ENCODE peak calls at places on chromosomes 7 and 10, in ten cellular contexts. O is body of pancreas, M is astrocyte of the spinal cord, W is cardiac muscle cell, I is PC-9, A is GM12878, L is HepG2, B is AG09309, Y is AG10803, R is upper lobe of right lung. D is an unnamed sample.

GRCh38 chr10:116567335-116567734 is 21.6 kb downstream of the PNLIP start:
- DNase-seq in O (no peak), M (no peak), W (no peak), I (no peak), A (no peak), L (no peak), B (no peak), Y (no peak), R (no peak), D (no peak)

GRCh38 chr10:55374060-55374459 is 573.0 kb upstream of the PCDH15 start:
- DNase-seq in O (no peak), M (no peak), W (no peak), I (no peak), A (no peak), L (peak), B (no peak), Y (no peak), R (no peak), D (no peak)

GRCh38 chr10:11414314-11415038 is 197.0 kb downstream of the USP6NL start:
- DNase-seq in O (no peak), M (no peak), W (no peak), I (no peak), A (no peak), L (no peak), B (no peak), Y (no peak), R (no peak), D (no peak)

GRCh38 chr10:62993121-62993520 is 140.0 kb upstream of the NRBF2 start:
- DNase-seq in O (no peak), M (peak), W (no peak), I (no peak), A (no peak), L (no peak), B (no peak), Y (peak), R (no peak), D (no peak)

GRCh38 chr10:93376372-93377296 is 105.5 kb downstream of the MYOF start:
- DNase-seq in O (peak), M (peak), W (peak), I (peak), A (peak), L (peak), B (peak), Y (peak), R (peak), D (peak)

GRCh38 chr10:48237856-48238250 is 36.6 kb downstream of the FRMPD2 start:
- DNase-seq in O (no peak), M (no peak), W (no peak), I (no peak), A (no peak), L (no peak), B (no peak), Y (no peak), R (no peak), D (no peak)

GRCh38 chr7:102286237-102287081 is at the start of gene SH2B2:
- DNase-seq in O (peak), M (peak), W (peak), I (peak), A (no peak), L (peak), B (no peak), Y (peak), R (peak), D (no peak)

GRCh38 chr10:12322583-12323131 is 26.7 kb upstream of the CAMK1D start:
- DNase-seq in O (no peak), M (no peak), W (no peak), I (no peak), A (no peak), L (peak), B (no peak), Y (no peak), R (no peak), D (no peak)

GRCh38 chr10:73209705-73210104 is 37.4 kb downstream of the DNAJC9 start:
- DNase-seq in O (no peak), M (peak), W (no peak), I (peak), A (no peak), L (no peak), B (peak), Y (peak), R (no peak), D (no peak)

GRCh38 chr7:130481898-130482297 is 10.0 kb upstream of the MEST start:
- DNase-seq in O (no peak), M (no peak), W (no peak), I (no peak), A (no peak), L (no peak), B (no peak), Y (peak), R (no peak), D (no peak)

GRCh38 chr7:30927559-30927958 is 15.9 kb downstream of the AQP1 start:
- DNase-seq in O (no peak), M (no peak), W (no peak), I (no peak), A (no peak), L (no peak), B (no peak), Y (no peak), R (peak), D (no peak)

GRCh38 chr10:71389768-71390434 is 6.8 kb upstream of the CDH23 start:
- DNase-seq in O (no peak), M (no peak), W (no peak), I (no peak), A (no peak), L (no peak), B (no peak), Y (no peak), R (no peak), D (no peak)

GRCh38 chr7:4616116-4616515 is 66.0 kb upstream of the FOXK1 start:
- DNase-seq in O (no peak), M (no peak), W (no peak), I (no peak), A (no peak), L (no peak), B (no peak), Y (no peak), R (no peak), D (no peak)

GRCh38 chr10:124678566-124679240 is 65.5 kb downstream of the FAM53B start:
- DNase-seq in O (no peak), M (no peak), W (no peak), I (no peak), A (no peak), L (no peak), B (no peak), Y (no peak), R (no peak), D (no peak)

GRCh38 chr7:1692500-1693418 is 22.7 kb downstream of the ELFN1 start:
- DNase-seq in O (peak), M (no peak), W (no peak), I (no peak), A (no peak), L (no peak), B (no peak), Y (no peak), R (peak), D (no peak)

GRCh38 chr7:25314094-25314708 is 85.9 kb upstream of the NPVF start:
- DNase-seq in O (peak), M (no peak), W (no peak), I (no peak), A (no peak), L (no peak), B (no peak), Y (no peak), R (no peak), D (no peak)

GRCh38 chr10:90674927-90675326 is 182.9 kb downstream of the HTR7 start:
- DNase-seq in O (no peak), M (peak), W (no peak), I (peak), A (no peak), L (no peak), B (peak), Y (peak), R (no peak), D (no peak)

GRCh38 chr10:37819797-37820196 is 37.6 kb downstream of the ZNF248 start:
- DNase-seq in O (no peak), M (no peak), W (no peak), I (no peak), A (no peak), L (no peak), B (no peak), Y (no peak), R (no peak), D (no peak)

GRCh38 chr7:71785216-71785615 is 626.9 kb downstream of the CALN1 start:
- DNase-seq in O (no peak), M (no peak), W (no peak), I (no peak), A (no peak), L (no peak), B (no peak), Y (no peak), R (no peak), D (no peak)
- TF ChIP-seq CTCF in O (no peak), M (no peak), W (no peak), I (no peak), A (no peak), L (no peak), B (no peak), Y (no peak), R (no peak), D (no peak)

DNA sequence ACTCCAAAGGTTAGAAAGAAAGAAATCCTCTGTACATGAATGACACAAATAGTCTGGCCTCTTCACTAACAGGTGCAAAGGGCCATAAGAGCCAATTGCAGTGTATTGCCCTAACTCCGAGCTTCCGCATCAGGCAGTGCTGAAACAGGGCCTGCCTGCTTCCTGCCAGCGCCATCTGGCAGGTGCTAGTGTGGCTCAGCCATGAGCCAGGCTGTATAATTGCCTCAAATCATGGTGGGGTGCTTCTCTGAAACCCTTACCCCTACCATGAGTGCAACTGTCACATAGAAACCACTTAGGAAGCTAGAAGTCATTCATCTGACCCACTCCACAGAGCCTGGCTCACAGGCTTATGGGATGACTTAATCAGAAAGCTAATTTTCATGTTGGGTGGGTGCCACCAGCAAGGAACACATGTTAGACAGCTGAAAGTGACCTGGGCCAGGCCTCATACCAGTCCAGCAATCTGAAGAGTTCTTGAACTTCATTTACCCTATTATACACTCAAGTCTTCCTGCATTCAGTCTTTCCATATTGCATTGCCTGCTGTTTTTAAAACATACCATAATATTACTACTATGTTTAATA is 133.3 kb upstream of the LAMB4 start:
- DNase-seq in O (peak), M (no peak), W (no peak), I (no peak), A (no peak), L (no peak), B (no peak), Y (peak), R (no peak), D (no peak)
- H3K4me3 ChIP-seq in O (no peak), M (no peak), W (no peak), I (no peak), A (no peak), L (no peak), B (no peak), Y (no peak), R (no peak), D (no peak)

GRCh38 chr10:16116404-16117304 is 256.3 kb upstream of the MINDY3 start:
- DNase-seq in O (peak), M (no peak), W (peak), I (peak), A (peak), L (peak), B (no peak), Y (peak), R (no peak), D (peak)
- TF ChIP-seq CTCF in O (peak), M (peak), W (peak), I (peak), A (peak), L (peak), B (peak), Y (peak), R (peak), D (peak)

GRCh38 chr10:18254086-18254485 is 113.9 kb downstream of the CACNB2 start:
- DNase-seq in O (no peak), M (no peak), W (no peak), I (no peak), A (no peak), L (no peak), B (no peak), Y (peak), R (no peak), D (no peak)
- H3K4me3 ChIP-seq in O (no peak), M (no peak), W (no peak), I (no peak), A (no peak), L (no peak), B (no peak), Y (no peak), R (no peak), D (no peak)